ENCODE peak calls at places on chromosomes 12 and 14, in four cellular contexts. One of them, this sample, is unnamed. For H3K4me1, the result is how much of the 10 kb centered on the place peaks cover.

GRCh38 chr12:124346425-124347168 is 51.7 kb downstream of the RFLNA start:
- DNase-seq in uterus: no peak
- DNase-seq in CD8-positive, alpha-beta T cell: no peak
- DNase-seq in lung: no peak
- DNase-seq in this sample: no peak

GRCh38 chr12:133010657-133011297 is 24.6 kb downstream of the ZNF26 start:
- DNase-seq in CD8-positive, alpha-beta T cell: no peak
- DNase-seq in lung: no peak
- DNase-seq in uterus: no peak
- DNase-seq in this sample: no peak

GRCh38 chr14:54881761-54882401 is 20.7 kb downstream of the GCH1 start:
- DNase-seq in uterus: no peak
- DNase-seq in lung: no peak
- DNase-seq in CD8-positive, alpha-beta T cell: no peak
- DNase-seq in this sample: no peak

GRCh38 chr14:103872492-103873113 is 25.2 kb upstream of the PPP1R13B start:
- DNase-seq in uterus: no peak
- DNase-seq in CD8-positive, alpha-beta T cell: no peak
- DNase-seq in lung: no peak
- DNase-seq in this sample: no peak

GRCh38 chr12:92133166-92133565 is 12.5 kb downstream of the BTG1 start:
- DNase-seq in CD8-positive, alpha-beta T cell: no peak
- DNase-seq in lung: no peak
- DNase-seq in uterus: no peak
- DNase-seq in this sample: no peak

GRCh38 chr12:334114-334513 is 55.0 kb downstream of the KDM5A start:
- DNase-seq in uterus: no peak
- DNase-seq in lung: no peak
- DNase-seq in CD8-positive, alpha-beta T cell: no peak
- DNase-seq in this sample: no peak

GRCh38 chr12:18476866-18477265 is 215.5 kb downstream of the PIK3C2G start:
- DNase-seq in lung: no peak
- DNase-seq in uterus: no peak
- DNase-seq in CD8-positive, alpha-beta T cell: no peak
- DNase-seq in this sample: no peak

GRCh38 chr12:104551313-104551931 is 94.7 kb downstream of the CHST11 start:
- DNase-seq in lung: no peak
- DNase-seq in uterus: no peak
- DNase-seq in CD8-positive, alpha-beta T cell: no peak
- DNase-seq in this sample: no peak

GRCh38 chr14:55482936-55483605 is 42.7 kb upstream of the TBPL2 start:
- DNase-seq in uterus: no peak
- DNase-seq in lung: no peak
- DNase-seq in CD8-positive, alpha-beta T cell: no peak
- DNase-seq in this sample: no peak

GRCh38 chr14:52265248-52265647 is 2.2 kb upstream of the PTGDR start:
- DNase-seq in uterus: no peak
- DNase-seq in lung: no peak
- DNase-seq in CD8-positive, alpha-beta T cell: no peak
- DNase-seq in this sample: no peak

GRCh38 chr12:25648460-25648859 is 95.4 kb upstream of the LMNTD1 start:
- DNase-seq in uterus: no peak
- DNase-seq in lung: peak
- DNase-seq in CD8-positive, alpha-beta T cell: no peak
- DNase-seq in this sample: no peak

GRCh38 chr12:110850762-110851161 is 4.0 kb downstream of the CCDC63 start:
- DNase-seq in lung: no peak
- DNase-seq in uterus: no peak
- DNase-seq in CD8-positive, alpha-beta T cell: no peak
- DNase-seq in this sample: no peak

GRCh38 chr14:102928412-102929348 is 6.2 kb downstream of the AMN start:
- DNase-seq in uterus: peak
- DNase-seq in CD8-positive, alpha-beta T cell: peak
- DNase-seq in lung: peak
- DNase-seq in this sample: peak

GRCh38 chr14:103561381-103562134 is 899 bp downstream of the BAG5 start:
- DNase-seq in lung: peak
- DNase-seq in CD8-positive, alpha-beta T cell: peak
- DNase-seq in uterus: peak
- DNase-seq in this sample: no peak

GRCh38 chr14:84544486-84544885 is 985.5 kb upstream of the FLRT2 start:
- DNase-seq in uterus: no peak
- DNase-seq in lung: no peak
- DNase-seq in CD8-positive, alpha-beta T cell: no peak
- DNase-seq in this sample: no peak

GRCh38 chr12:71584356-71584755 is 79.3 kb downstream of the ZFC3H1 start:
- DNase-seq in lung: no peak
- DNase-seq in CD8-positive, alpha-beta T cell: no peak
- DNase-seq in uterus: no peak
- DNase-seq in this sample: no peak

GRCh38 chr12:93676408-93677194 is 574 bp upstream of the CRADD start:
- DNase-seq in uterus: no peak
- DNase-seq in CD8-positive, alpha-beta T cell: no peak
- DNase-seq in lung: no peak
- DNase-seq in this sample: no peak

GRCh38 chr14:50859296-50859624 is 12.6 kb upstream of the ABHD12B start:
- DNase-seq in lung: no peak
- DNase-seq in CD8-positive, alpha-beta T cell: no peak
- DNase-seq in uterus: no peak
- DNase-seq in this sample: no peak

GRCh38 chr12:117685115-117685926 is 283.5 kb downstream of the KSR2 start:
- DNase-seq in uterus: no peak
- DNase-seq in CD8-positive, alpha-beta T cell: no peak
- DNase-seq in lung: no peak
- DNase-seq in this sample: no peak

GRCh38 chr12:1928439-1929121 is 10.1 kb upstream of the CACNA2D4 start:
- DNase-seq in CD8-positive, alpha-beta T cell: no peak
- DNase-seq in lung: no peak
- DNase-seq in uterus: no peak
- DNase-seq in this sample: no peak

GRCh38 chr14:96502621-96503251 is 554 bp downstream of the PAPOLA start:
- DNase-seq in uterus: peak
- DNase-seq in CD8-positive, alpha-beta T cell: no peak
- DNase-seq in lung: peak
- DNase-seq in this sample: no peak

GRCh38 chr12:89632778-89633177 is 75.9 kb downstream of the ATP2B1 start:
- DNase-seq in lung: no peak
- DNase-seq in uterus: no peak
- DNase-seq in CD8-positive, alpha-beta T cell: no peak
- DNase-seq in this sample: no peak
- H3K4me1 ChIP-seq in lung: under half
- H3K4me1 ChIP-seq in uterus: under half
- H3K4me1 ChIP-seq in CD8-positive, alpha-beta T cell: under half
- H3K4me1 ChIP-seq in this sample: under half

GRCh38 chr12:5432011-5432400 is at the start of gene NTF3:
- DNase-seq in lung: no peak
- DNase-seq in CD8-positive, alpha-beta T cell: no peak
- DNase-seq in uterus: no peak
- DNase-seq in this sample: no peak
- H3K4me3 ChIP-seq in lung: peak
- H3K4me3 ChIP-seq in CD8-positive, alpha-beta T cell: no peak
- H3K4me3 ChIP-seq in uterus: peak
- H3K4me3 ChIP-seq in this sample: peak

GRCh38 chr12:65653321-65653720 is 171.0 kb upstream of the HMGA2 start:
- DNase-seq in uterus: no peak
- DNase-seq in lung: no peak
- DNase-seq in CD8-positive, alpha-beta T cell: no peak
- DNase-seq in this sample: no peak
- H3K27ac ChIP-seq in uterus: no peak
- H3K27ac ChIP-seq in lung: no peak
- H3K27ac ChIP-seq in CD8-positive, alpha-beta T cell: no peak
- H3K27ac ChIP-seq in this sample: no peak

GRCh38 chr14:57299511-57299910 is 30.7 kb downstream of the AP5M1 start:
- DNase-seq in uterus: no peak
- DNase-seq in CD8-positive, alpha-beta T cell: no peak
- DNase-seq in lung: no peak
- DNase-seq in this sample: no peak
- H3K4me1 ChIP-seq in uterus: under half
- H3K4me1 ChIP-seq in CD8-positive, alpha-beta T cell: under half
- H3K4me1 ChIP-seq in lung: under half
- H3K4me1 ChIP-seq in this sample: under half

GRCh38 chr14:23182372-23183014 is 967 bp downstream of the SLC7A8 start:
- DNase-seq in lung: peak
- DNase-seq in CD8-positive, alpha-beta T cell: no peak
- DNase-seq in uterus: peak
- DNase-seq in this sample: no peak

GRCh38 chr14:23183479-23183878 is at the start of gene SLC7A8:
- DNase-seq in CD8-positive, alpha-beta T cell: no peak
- DNase-seq in uterus: peak
- DNase-seq in lung: peak
- DNase-seq in this sample: no peak

GRCh38 chr14:23183076-23183475 is 384 bp downstream of the SLC7A8 start:
- DNase-seq in CD8-positive, alpha-beta T cell: no peak
- DNase-seq in uterus: no peak
- DNase-seq in lung: no peak
- DNase-seq in this sample: no peak

GRCh38 chr14:23181946-23182345 is 1.5 kb downstream of the SLC7A8 start:
- DNase-seq in lung: no peak
- DNase-seq in CD8-positive, alpha-beta T cell: no peak
- DNase-seq in uterus: no peak
- DNase-seq in this sample: no peak

DNA sequence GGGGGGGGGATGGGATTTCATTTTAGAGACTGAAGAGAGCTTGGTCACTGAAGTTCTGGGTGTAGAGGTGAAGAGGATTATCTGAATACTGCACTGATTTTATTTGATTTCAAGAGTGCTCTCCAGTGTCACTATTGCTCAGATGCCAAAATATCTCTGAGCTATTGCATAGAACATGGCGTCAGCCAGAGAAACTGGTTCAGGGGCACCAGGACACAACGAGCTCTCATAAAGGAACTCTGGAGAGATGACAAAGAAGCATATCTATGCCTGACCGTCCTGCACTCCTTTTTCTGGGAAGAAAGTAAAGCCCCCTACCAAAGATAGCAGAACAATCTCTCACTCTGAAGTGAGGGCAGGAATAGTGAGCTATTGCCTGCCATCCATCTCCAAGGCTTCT is 2.0 kb downstream of the SLC7A8 start:
- DNase-seq in CD8-positive, alpha-beta T cell: no peak
- DNase-seq in lung: no peak
- DNase-seq in uterus: no peak
- DNase-seq in this sample: no peak
- H3K4me3 ChIP-seq in CD8-positive, alpha-beta T cell: peak
- H3K4me3 ChIP-seq in lung: no peak
- H3K4me3 ChIP-seq in uterus: peak
- H3K4me3 ChIP-seq in this sample: peak

GRCh38 chr12:12505544-12506501 is 56.8 kb downstream of the DUSP16 start:
- DNase-seq in uterus: peak
- DNase-seq in lung: no peak
- DNase-seq in CD8-positive, alpha-beta T cell: no peak
- DNase-seq in this sample: no peak
- H3K27ac ChIP-seq in uterus: peak
- H3K27ac ChIP-seq in lung: peak
- H3K27ac ChIP-seq in CD8-positive, alpha-beta T cell: no peak
- H3K27ac ChIP-seq in this sample: peak

DNA sequence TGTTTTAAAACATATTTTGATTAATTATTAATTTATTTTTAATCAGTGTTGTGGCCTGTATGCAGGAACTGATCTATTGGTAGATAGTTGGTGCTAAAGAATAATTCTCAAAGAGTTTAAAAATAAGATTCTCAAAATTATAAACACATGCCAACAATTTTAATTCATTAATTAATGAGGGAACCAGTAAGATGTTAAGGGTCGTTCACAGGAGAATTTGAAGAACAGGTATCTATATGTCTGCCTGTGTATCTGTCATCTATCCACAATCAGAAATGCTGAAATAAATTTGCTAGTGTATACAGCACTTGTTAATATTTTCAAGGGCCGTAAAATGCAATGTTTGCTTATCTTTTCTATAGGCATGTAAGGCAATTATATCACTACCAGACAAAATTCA is 18.4 kb downstream of the DAAM1 start:
- DNase-seq in uterus: no peak
- DNase-seq in lung: no peak
- DNase-seq in CD8-positive, alpha-beta T cell: no peak
- DNase-seq in this sample: no peak
- H3K4me1 ChIP-seq in uterus: under half
- H3K4me1 ChIP-seq in lung: under half
- H3K4me1 ChIP-seq in CD8-positive, alpha-beta T cell: under half
- H3K4me1 ChIP-seq in this sample: under half